ENCODE peak calls at places on chromosomes 7 and 10, in four cellular contexts. Z is fibroblast of lung, O is endothelial cell of umbilical vein, Y is cardiac muscle cell. L is an unnamed sample.

GRCh38 chr10:89525556-89525955 is 9.8 kb downstream of the SLC16A12 start:
- DNase-seq in Z (no peak), Y (no peak), O (no peak), L (no peak)

GRCh38 chr10:22682237-22683192 is 31.9 kb downstream of the PIP4K2A start:
- DNase-seq in Y (peak; percentile 18), Z (peak; percentile 89), O (no peak), L (no peak)

GRCh38 chr10:124339119-124339807 is 79.5 kb downstream of the OAT start:
- DNase-seq in Z (no peak), Y (no peak), O (no peak), L (no peak)

GRCh38 chr7:25249772-25250171 is 21.5 kb upstream of the NPVF start:
- DNase-seq in Y (no peak), Z (no peak), O (no peak), L (no peak)

GRCh38 chr7:144842377-144842851 is 6.6 kb upstream of the TPK1 start:
- DNase-seq in Z (no peak), O (peak; percentile 70), Y (no peak), L (no peak)

GRCh38 chr7:36651404-36651803 is 72.9 kb downstream of the AOAH start:
- DNase-seq in Z (peak; percentile 73), O (no peak), Y (no peak), L (no peak)

GRCh38 chr7:33459340-33459751 is 330.0 kb downstream of the BBS9 start:
- DNase-seq in Y (peak; percentile 69), Z (peak; percentile 55), O (peak; percentile 74), L (no peak)

GRCh38 chr10:72487521-72487920 is 132.8 kb upstream of the DNAJB12 start:
- DNase-seq in Y (no peak), Z (no peak), O (no peak), L (no peak)

GRCh38 chr10:91598211-91598981 is 34.5 kb downstream of the PPP1R3C start:
- DNase-seq in Z (peak; percentile 93), Y (no peak), O (peak; percentile 29), L (no peak)

GRCh38 chr7:42400961-42401360 is 164.0 kb upstream of the GLI3 start:
- DNase-seq in Y (no peak), Z (no peak), O (no peak), L (no peak)

GRCh38 chr7:134654104-134654775 is 7.6 kb downstream of the BPGM start:
- DNase-seq in O (no peak), Z (peak; percentile 43), Y (no peak), L (no peak)

GRCh38 chr7:33733865-33734650 is 171.3 kb upstream of the BMPER start:
- DNase-seq in O (peak; percentile 82), Z (no peak), Y (peak; percentile 73), L (no peak)

GRCh38 chr10:44310762-44311562 is 73.9 kb downstream of the CXCL12 start:
- DNase-seq in Z (peak; percentile 78), Y (peak; percentile 97), O (peak; percentile 53), L (peak; percentile 77)

GRCh38 chr7:67484244-67484751 is 487.7 kb downstream of the TYW1 start:
- DNase-seq in O (peak; percentile 10), Z (peak; percentile 53), Y (peak; percentile 81), L (peak; percentile 32)

GRCh38 chr10:35611750-35612149 is 6.6 kb downstream of the GJD4 start:
- DNase-seq in Y (no peak), O (no peak), Z (no peak), L (no peak)

GRCh38 chr10:50432206-50432605 is 180.9 kb upstream of the ASAH2 start:
- DNase-seq in Z (no peak), Y (no peak), O (peak; percentile 3), L (no peak)

GRCh38 chr10:87817291-87817872 is 644 bp downstream of the ATAD1 start:
- DNase-seq in Z (peak; percentile 9), Y (no peak), O (no peak), L (no peak)

GRCh38 chr7:157854066-157854891 is 517.5 kb downstream of the DNAJB6 start:
- DNase-seq in Z (no peak), Y (no peak), O (no peak), L (no peak)

GRCh38 chr10:27147701-27148100 is 6.5 kb downstream of the YME1L1 start:
- DNase-seq in Y (no peak), O (no peak), Z (no peak), L (no peak)

GRCh38 chr10:22723783-22724182 is 9.4 kb upstream of the PIP4K2A start:
- DNase-seq in Z (no peak), Y (no peak), O (no peak), L (no peak)

GRCh38 chr10:75021851-75022250 is 89.6 kb upstream of the SAMD8 start:
- DNase-seq in Z (no peak), O (no peak), Y (no peak), L (no peak)

GRCh38 chr7:143229054-143229790 is 7.4 kb downstream of the TAS2R40 start:
- DNase-seq in Y (peak; percentile 30), O (no peak), Z (no peak), L (no peak)

GRCh38 chr7:156764016-156764669 is 123.6 kb downstream of the RNF32 start:
- DNase-seq in Z (peak; percentile 74), O (peak; percentile 74), Y (peak; percentile 63), L (no peak)

GRCh38 chr7:116194115-116194514 is 16.2 kb upstream of the TES start:
- DNase-seq in Z (peak; percentile 77), O (no peak), Y (no peak), L (no peak)

GRCh38 chr10:14416308-14416700 is 85.6 kb upstream of the FRMD4A start:
- DNase-seq in Y (no peak), Z (peak; percentile 71), O (no peak), L (no peak)

GRCh38 chr7:44977956-44978355 is 859 bp downstream of the MYO1G start:
- DNase-seq in Y (no peak), Z (no peak), O (no peak), L (no peak)

GRCh38 chr10:98344589-98345038 is 70.4 kb downstream of the PYROXD2 start:
- DNase-seq in Z (peak; percentile 92), O (peak; percentile 86), Y (peak; percentile 74), L (peak; percentile 46)

GRCh38 chr7:5139998-5140397 is 50.0 kb upstream of the WIPI2 start:
- DNase-seq in Z (peak; percentile 3), O (peak; percentile 31), Y (peak; percentile 38), L (no peak)

GRCh38 chr10:13770760-13771493 is 184.2 kb downstream of the PRPF18 start:
- DNase-seq in Y (no peak), O (no peak), Z (no peak), L (no peak)

GRCh38 chr7:158358926-158359645 is 228.5 kb downstream of the PTPRN2 start:
- DNase-seq in Z (no peak), O (no peak), Y (no peak), L (peak; percentile 34)

GRCh38 chr7:135928136-135928535 is 49.0 kb downstream of the MTPN start:
- DNase-seq in Z (no peak), O (no peak), Y (no peak), L (no peak)

GRCh38 chr7:127654404-127655392 is 2.7 kb downstream of the SND1 start:
- DNase-seq in Y (no peak), O (no peak), Z (peak; percentile 43), L (no peak)

GRCh38 chr10:79105818-79106217 is 37.1 kb downstream of the ZMIZ1 start:
- DNase-seq in Y (no peak), O (no peak), Z (no peak), L (no peak)
- H3K4me1 ChIP-seq in Y (peaks cover 44% of the 10 kb centered on the region), O (peaks cover 15% of the 10 kb centered on the region), Z (peaks cover 27% of the 10 kb centered on the region), L (peaks cover 23% of the 10 kb centered on the region)

DNA sequence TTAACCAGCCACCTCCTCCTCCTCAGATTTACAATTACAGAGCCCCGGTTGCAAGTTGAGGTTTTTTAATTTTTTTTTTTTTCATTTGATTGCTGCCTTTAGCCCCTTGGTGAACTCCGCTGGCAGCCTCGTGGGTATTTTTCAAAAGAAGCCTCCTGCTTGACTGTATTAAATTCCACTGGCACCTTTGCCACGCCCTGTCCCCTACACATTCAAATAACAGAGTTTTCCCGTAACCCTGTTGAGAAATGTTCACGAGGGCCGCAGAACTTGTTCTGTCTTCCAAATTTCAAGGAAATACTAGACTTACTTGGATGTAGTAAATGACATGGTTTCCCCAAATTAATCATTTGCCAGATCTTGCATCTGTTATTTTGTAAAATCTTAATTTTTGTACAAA is 167.0 kb downstream of the ARID5B start:
- DNase-seq in Z (no peak), O (no peak), Y (no peak), L (no peak)
- H3K27ac ChIP-seq in Z (no peak overlapping the region), O (no peak overlapping the region), Y (no peak overlapping the region), L (peak overlapping the region; percentile 76)

GRCh38 chr7:87199241-87199640 is 20.3 kb downstream of the TMEM243 start:
- DNase-seq in O (no peak), Z (no peak), Y (no peak), L (no peak)

GRCh38 chr7:87204933-87205332 is 14.6 kb downstream of the TMEM243 start:
- DNase-seq in Z (no peak), Y (no peak), O (no peak), L (no peak)

GRCh38 chr7:87199700-87200450 is 19.7 kb downstream of the TMEM243 start:
- DNase-seq in O (peak; percentile 13), Z (no peak), Y (no peak), L (no peak)

GRCh38 chr7:87202705-87203104 is 16.8 kb downstream of the TMEM243 start:
- DNase-seq in Z (no peak), Y (no peak), O (no peak), L (no peak)

GRCh38 chr7:87202208-87202607 is 17.3 kb downstream of the TMEM243 start:
- DNase-seq in Z (no peak), Y (no peak), O (no peak), L (no peak)
- H3K4me1 ChIP-seq in Z (no peaks in the 10 kb centered on the region), Y (no peaks in the 10 kb centered on the region), O (no peaks in the 10 kb centered on the region), L (no peaks in the 10 kb centered on the region)

GRCh38 chr10:32317795-32318194 is 29.2 kb downstream of the EPC1 start:
- DNase-seq in Z (no peak), O (peak; percentile 45), Y (no peak), L (no peak)
- H3K27ac ChIP-seq in Z (no peak overlapping the region), O (no peak overlapping the region), Y (no peak overlapping the region), L (peak overlapping the region; percentile 40)

GRCh38 chr7:130907439-130907838 is 173.4 kb upstream of the KLF14 start:
- DNase-seq in Z (peak; percentile 65), O (no peak), Y (no peak), L (no peak)
- H3K4me1 ChIP-seq in Z (peaks cover 26% of the 10 kb centered on the region), O (peaks cover 62% of the 10 kb centered on the region), Y (no peaks in the 10 kb centered on the region), L (peaks cover 11% of the 10 kb centered on the region)

GRCh38 chr7:35386082-35386815 is 132.3 kb upstream of the TBX20 start:
- DNase-seq in O (no peak), Y (no peak), Z (no peak), L (no peak)
- H3K27ac ChIP-seq in O (no peak overlapping the region), Y (peak overlapping the region; percentile 15), Z (no peak overlapping the region), L (no peak overlapping the region)

DNA sequence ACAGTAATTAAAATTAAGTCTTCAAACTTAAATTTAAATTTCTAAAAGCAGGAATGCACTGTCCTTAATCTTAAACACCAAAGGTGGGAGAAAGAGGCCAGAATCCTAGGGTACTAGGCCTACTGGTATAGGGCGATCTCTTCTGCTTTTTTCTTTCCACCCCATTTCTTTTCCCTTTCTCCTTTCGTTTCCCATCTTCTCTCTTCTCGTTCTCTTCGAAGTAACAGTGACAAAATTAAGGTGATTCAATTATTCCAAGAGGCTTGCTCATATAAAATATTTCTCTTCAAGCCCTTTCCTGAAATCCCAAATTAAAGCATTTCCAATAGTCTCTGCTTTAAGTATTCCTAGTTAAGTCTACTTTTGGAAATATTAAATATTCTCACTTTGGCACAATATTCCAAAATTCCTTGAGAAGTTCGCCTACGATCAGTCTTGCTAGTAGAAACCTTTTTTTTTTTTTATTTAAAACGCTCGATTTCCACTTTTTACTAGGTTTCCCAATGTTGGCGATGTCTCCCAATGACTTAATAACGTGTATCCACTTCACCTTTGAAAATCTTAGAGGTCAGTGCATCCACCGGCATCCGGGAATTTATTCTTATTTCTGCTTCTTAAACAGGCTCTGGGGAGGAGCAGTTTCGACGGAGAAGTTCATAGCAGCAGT is 765 bp upstream of the LCOR start:
- DNase-seq in Y (no peak), O (no peak), Z (no peak), L (no peak)
- H3K4me1 ChIP-seq in Y (peaks cover 20% of the 10 kb centered on the region), O (peaks cover 24% of the 10 kb centered on the region), Z (peaks cover 2% of the 10 kb centered on the region), L (peaks cover 16% of the 10 kb centered on the region)

L was measured in breast epithelium.